ENCODE peak calls at places on chromosomes 2 and 18, in nine cellular contexts. B is stimulated activated CD8-positive, alpha-beta memory T cell treated with anti-CD3 and anti-CD28 coated beads, Interleukin-7, amount 100 ng/mL, for 24 hours; C is activated CD4-positive, CD25-positive, alpha-beta regulatory T cell; Y is thyroid gland; G is NCI-H345; Q is esophagus squamous epithelium; E is DMS153; S is AG10803; I is stomach. J is an unnamed sample.

GRCh38 chr2:230967113-230967512 is 28.8 kb upstream of the SPATA3 start:
- DNase-seq in B (no peak), C (no peak), Y (no peak), G (no peak), Q (no peak), E (no peak), S (no peak), I (no peak), J (no peak)

GRCh38 chr2:196718796-196719564 is 79.5 kb downstream of the CCDC150 start:
- DNase-seq in B (no peak), C (no peak), Y (peak), G (no peak), Q (no peak), E (peak), S (peak), I (no peak), J (no peak)

GRCh38 chr2:41405429-41405828 is 642.4 kb upstream of the PKDCC start:
- DNase-seq in B (no peak), C (no peak), Y (no peak), G (no peak), Q (no peak), E (no peak), S (no peak), I (no peak), J (no peak)

GRCh38 chr2:12721571-12722444 is 5.1 kb downstream of the TRIB2 start:
- DNase-seq in B (no peak), C (no peak), Y (no peak), G (no peak), Q (no peak), E (no peak), S (peak), I (no peak), J (no peak)

GRCh38 chr2:134137182-134137595 is 116.7 kb upstream of the MGAT5 start:
- DNase-seq in B (no peak), C (no peak), Y (no peak), G (no peak), Q (no peak), E (no peak), S (peak), I (peak), J (no peak)

GRCh38 chr18:54775686-54776085 is 52.6 kb upstream of the RAB27B start:
- DNase-seq in B (no peak), C (no peak), Y (no peak), G (no peak), Q (no peak), E (no peak), S (peak), I (peak), J (no peak)

GRCh38 chr2:224041554-224041953 is 2.5 kb upstream of the SERPINE2 start:
- DNase-seq in B (no peak), C (no peak), Y (no peak), G (no peak), Q (no peak), E (no peak), S (no peak), I (no peak), J (no peak)

GRCh38 chr2:161059388-161059787 is 100.8 kb upstream of the TANK start:
- DNase-seq in B (no peak), C (no peak), Y (no peak), G (no peak), Q (no peak), E (no peak), S (no peak), I (no peak), J (no peak)

GRCh38 chr2:136117391-136117841 is 533 bp downstream of the CXCR4 start:
- DNase-seq in B (no peak), C (peak), Y (peak), G (peak), Q (no peak), E (no peak), S (peak), I (peak), J (peak)

GRCh38 chr2:188884552-188884951 is 89.6 kb upstream of the COL3A1 start:
- DNase-seq in B (no peak), C (no peak), Y (no peak), G (no peak), Q (no peak), E (no peak), S (no peak), I (no peak), J (no peak)

GRCh38 chr2:232432598-232433184 is 23.3 kb upstream of the ALPI start:
- DNase-seq in B (no peak), C (no peak), Y (no peak), G (no peak), Q (no peak), E (peak), S (no peak), I (no peak), J (no peak)

GRCh38 chr2:238868616-238869292 is 20.9 kb downstream of the TWIST2 start:
- DNase-seq in B (no peak), C (no peak), Y (peak), G (no peak), Q (no peak), E (no peak), S (peak), I (peak), J (no peak)

GRCh38 chr2:235162070-235162469 is 210.3 kb downstream of the SH3BP4 start:
- DNase-seq in B (no peak), C (no peak), Y (no peak), G (no peak), Q (no peak), E (no peak), S (no peak), I (no peak), J (no peak)

GRCh38 chr18:2597639-2598038 is 26.3 kb downstream of the NDC80 start:
- DNase-seq in B (no peak), C (no peak), Y (no peak), G (peak), Q (no peak), E (no peak), S (no peak), I (no peak), J (peak)

GRCh38 chr2:28780496-28780895 is 28.9 kb downstream of the PPP1CB start:
- DNase-seq in B (no peak), C (no peak), Y (no peak), G (no peak), Q (no peak), E (peak), S (no peak), I (no peak), J (no peak)

GRCh38 chr2:237440819-237441281 is 26.9 kb upstream of the COL6A3 start:
- DNase-seq in B (no peak), C (no peak), Y (no peak), G (no peak), Q (no peak), E (no peak), S (peak), I (no peak), J (no peak)

GRCh38 chr2:46939596-46940359 is 24.2 kb upstream of the MCFD2 start:
- DNase-seq in B (no peak), C (no peak), Y (peak), G (no peak), Q (no peak), E (no peak), S (no peak), I (peak), J (no peak)

GRCh38 chr2:156342252-156343095 is 10.0 kb upstream of the NR4A2 start:
- DNase-seq in B (peak), C (peak), Y (peak), G (peak), Q (peak), E (peak), S (peak), I (peak), J (peak)

GRCh38 chr2:191927319-191927867 is 80.5 kb upstream of the CAVIN2 start:
- DNase-seq in B (no peak), C (no peak), Y (peak), G (peak), Q (no peak), E (no peak), S (peak), I (peak), J (no peak)

GRCh38 chr18:32552421-32553030 is 81.8 kb upstream of the GAREM1 start:
- DNase-seq in B (no peak), C (peak), Y (peak), G (peak), Q (no peak), E (peak), S (peak), I (peak), J (peak)

GRCh38 chr2:44722002-44722625 is 219.4 kb upstream of the SIX3 start:
- DNase-seq in B (no peak), C (no peak), Y (no peak), G (no peak), Q (no peak), E (no peak), S (no peak), I (no peak), J (no peak)

GRCh38 chr2:240626531-240627300 is 1.4 kb downstream of the GPR35 start:
- DNase-seq in B (no peak), C (no peak), Y (no peak), G (no peak), Q (no peak), E (no peak), S (no peak), I (no peak), J (no peak)

GRCh38 chr2:108587621-108588020 is 53.4 kb downstream of the LIMS1 start:
- DNase-seq in B (no peak), C (no peak), Y (no peak), G (no peak), Q (no peak), E (no peak), S (peak), I (no peak), J (no peak)

GRCh38 chr2:66574701-66575624 is 140.0 kb downstream of the MEIS1 start:
- DNase-seq in B (no peak), C (no peak), Y (peak), G (peak), Q (no peak), E (peak), S (peak), I (no peak), J (no peak)

GRCh38 chr2:117973498-117974082 is 40.3 kb downstream of the CCDC93 start:
- DNase-seq in B (no peak), C (no peak), Y (no peak), G (no peak), Q (no peak), E (no peak), S (no peak), I (no peak), J (no peak)

GRCh38 chr2:26455037-26455800 is 22.7 kb downstream of the OTOF start:
- DNase-seq in B (no peak), C (no peak), Y (peak), G (peak), Q (no peak), E (no peak), S (no peak), I (no peak), J (no peak)

GRCh38 chr2:169073972-169074751 is 4.8 kb downstream of the DHRS9 start:
- DNase-seq in B (no peak), C (no peak), Y (peak), G (no peak), Q (no peak), E (no peak), S (no peak), I (no peak), J (no peak)

GRCh38 chr2:141517180-141517851 is 613.5 kb downstream of the LRP1B start:
- DNase-seq in B (no peak), C (no peak), Y (no peak), G (no peak), Q (no peak), E (no peak), S (no peak), I (no peak), J (no peak)

GRCh38 chr18:34039194-34039593 is 185.5 kb downstream of the NOL4 start:
- DNase-seq in B (no peak), C (no peak), Y (no peak), G (no peak), Q (no peak), E (no peak), S (no peak), I (no peak), J (no peak)